ENCODE peak calls at places on chromosome 13, in four cellular contexts. C is astrocyte, T is GM12865, P is DND-41. H is an unnamed sample.

GRCh38 chr13:21739771-21740170 is 68.9 kb downstream of the FGF9 start:
- DNase-seq in P (no peak), C (no peak), T (no peak), H (no peak)

GRCh38 chr13:112820318-112820717 is 130.5 kb downstream of the ATP11A start:
- DNase-seq in C (no peak), P (no peak), T (no peak), H (no peak)

GRCh38 chr13:27970382-27971235 is 1.5 kb upstream of the CDX2 start:
- DNase-seq in C (no peak), T (no peak), P (no peak), H (no peak)

GRCh38 chr13:39493966-39494365 is 109.0 kb downstream of the LHFPL6 start:
- DNase-seq in T (no peak), P (no peak), C (no peak), H (no peak)

GRCh38 chr13:62040078-62040477 is 624.4 kb upstream of the PCDH20 start:
- DNase-seq in T (no peak), C (no peak), P (no peak), H (no peak)

GRCh38 chr13:31056650-31057275 is 104.9 kb downstream of the HSPH1 start:
- DNase-seq in C (no peak), T (no peak), P (no peak), H (no peak)

GRCh38 chr13:82147526-82147925 is 1734.7 kb downstream of the SLITRK1 start:
- DNase-seq in C (no peak), P (no peak), T (no peak), H (no peak)

GRCh38 chr13:78604782-78605611 is 1.6 kb upstream of the POU4F1 start:
- DNase-seq in P (peak; percentile 79), T (no peak), C (no peak), H (no peak)

GRCh38 chr13:69306766-69307165 is 800.9 kb upstream of the ATXN8OS start:
- DNase-seq in P (no peak), T (no peak), C (no peak), H (no peak)

GRCh38 chr13:88461272-88462009 is 790.3 kb downstream of the SLITRK5 start:
- DNase-seq in P (no peak), C (no peak), T (no peak), H (no peak)

GRCh38 chr13:27425918-27426630 is 1.7 kb downstream of the GTF3A start:
- DNase-seq in T (peak; percentile 84), C (peak; percentile 77), P (peak; percentile 87), H (peak; percentile 70)

GRCh38 chr13:45823583-45823982 is 28.0 kb downstream of the SIAH3 start:
- DNase-seq in C (no peak), P (no peak), T (no peak), H (no peak)

GRCh38 chr13:45820106-45820838 is 31.3 kb downstream of the SIAH3 start:
- DNase-seq in P (no peak), C (no peak), T (no peak), H (no peak)

GRCh38 chr13:45812599-45813372 is 38.8 kb downstream of the SIAH3 start:
- DNase-seq in C (no peak), P (no peak), T (no peak), H (no peak)

GRCh38 chr13:45821861-45822260 is 29.7 kb downstream of the SIAH3 start:
- DNase-seq in C (no peak), T (no peak), P (no peak), H (no peak)

DNA sequence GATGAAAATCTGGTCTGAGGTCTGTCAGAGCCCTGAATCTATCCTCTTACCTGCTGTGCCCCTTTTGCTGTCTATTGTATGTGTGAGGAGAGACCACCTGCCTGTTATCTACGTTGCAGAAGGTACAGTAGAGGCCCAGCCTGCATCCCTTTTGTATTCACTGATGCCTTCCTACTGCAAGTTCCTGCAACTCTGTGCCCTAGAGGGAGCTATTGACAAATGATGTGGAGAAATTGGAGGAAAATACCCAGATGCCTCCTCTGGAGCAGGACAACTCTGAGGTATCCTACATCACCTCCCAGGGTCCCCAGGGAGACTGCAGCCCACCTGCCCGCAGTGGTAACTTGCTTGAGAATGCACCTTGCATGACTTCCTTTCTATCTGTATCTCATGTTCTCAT is 33.7 kb downstream of the SIAH3 start:
- DNase-seq in C (no peak), P (no peak), T (no peak), H (no peak)
- TF ChIP-seq CTCF in C (no peak), P (no peak), T (no peak), H (no peak)

DNA sequence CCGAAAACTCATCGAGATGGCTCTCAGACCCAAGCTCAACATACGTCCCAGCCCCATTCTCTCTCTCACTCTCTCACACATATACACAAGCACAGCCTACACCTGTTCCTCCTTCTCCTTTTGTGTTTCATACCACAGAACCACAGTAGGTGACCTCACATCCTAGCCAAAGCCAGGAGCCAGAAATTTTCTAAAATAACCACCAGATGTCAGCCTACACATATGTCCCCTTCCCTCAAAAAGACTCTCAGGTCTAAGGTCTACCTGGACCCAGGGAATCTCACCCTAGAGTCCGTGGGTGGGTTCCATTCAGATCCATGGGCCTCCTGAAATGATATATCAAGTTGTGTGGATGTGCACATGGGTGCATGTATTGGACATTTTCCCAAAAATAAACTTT is 104.2 kb upstream of the IPO5 start:
- DNase-seq in C (peak; percentile 18), T (peak; percentile 48), P (peak; percentile 7), H (no peak)
- TF ChIP-seq CTCF in C (peak; percentile 39), T (peak; percentile 17), P (peak; percentile 45), H (no peak)

GRCh38 chr13:51137250-51137649 is 26.2 kb upstream of the C13orf42 start:
- DNase-seq in P (no peak), C (no peak), T (no peak), H (no peak)
- TF ChIP-seq CTCF in P (no peak), C (no peak), T (no peak), H (no peak)

DNA sequence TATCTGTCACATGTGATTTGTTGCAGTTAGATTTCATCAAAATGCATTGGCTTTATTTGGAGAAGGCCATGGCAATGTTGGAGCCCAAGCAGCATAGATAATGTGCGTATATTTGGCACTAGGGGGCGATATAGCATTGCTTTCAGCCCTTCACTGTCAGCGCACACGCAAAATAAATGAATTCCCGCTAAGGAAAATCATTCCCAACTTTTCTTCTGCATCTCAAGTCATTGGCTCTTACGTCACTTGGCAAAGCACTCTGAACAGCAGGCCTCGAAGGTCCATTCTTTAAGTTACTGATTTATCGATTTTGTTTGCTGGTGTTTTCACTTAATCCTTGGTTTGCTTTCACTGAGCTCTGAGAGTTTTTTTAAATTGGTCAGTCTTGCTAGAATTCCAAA is 97.9 kb upstream of the IPO5 start:
- DNase-seq in C (peak; percentile 73), P (peak; percentile 28), T (peak; percentile 56), H (peak; percentile 2)
- TF ChIP-seq CTCF in C (peak; percentile 96), P (peak; percentile 87), T (peak; percentile 78), H (peak; percentile 29)